ENCODE peak calls at places on chromosome 15, in six cellular contexts. A is H9, F is NCI-H2081, U is GM12892, M is NCI-H1092, C is GM03348. D is an unnamed sample.

GRCh38 chr15:70974004-70974832 is 81.6 kb downstream of the LRRC49 start:
- DNase-seq in A (no peak), F (peak; percentile 11), U (no peak), M (no peak), C (peak; percentile 54), D (no peak)

GRCh38 chr15:63203451-63204090 is 14.2 kb downstream of the RAB8B start:
- DNase-seq in A (no peak), F (no peak), U (no peak), M (no peak), C (no peak), D (no peak)

GRCh38 chr15:29789871-29790270 is 32.4 kb downstream of the TJP1 start:
- DNase-seq in A (no peak), F (peak; percentile 9), U (no peak), M (no peak), C (no peak), D (no peak)

GRCh38 chr15:65660927-65661326 is 39.2 kb downstream of the SLC24A1 start:
- DNase-seq in A (no peak), F (no peak), U (no peak), M (no peak), C (no peak), D (no peak)

GRCh38 chr15:59879506-59879905 is 124.6 kb upstream of the FOXB1 start:
- DNase-seq in A (no peak), F (no peak), U (no peak), M (no peak), C (peak; percentile 55), D (no peak)

GRCh38 chr15:36029606-36030005 is 483.6 kb upstream of the DPH6 start:
- DNase-seq in A (no peak), F (no peak), U (no peak), M (no peak), C (no peak), D (no peak)

GRCh38 chr15:63466378-63467192 is 37.8 kb upstream of the USP3 start:
- DNase-seq in A (peak; percentile 67), F (peak; percentile 87), U (peak; percentile 46), M (peak; percentile 66), C (peak; percentile 79), D (peak; percentile 64)

GRCh38 chr15:70801111-70801510 is 37.8 kb upstream of the UACA start:
- DNase-seq in A (no peak), F (no peak), U (no peak), M (no peak), C (no peak), D (no peak)

GRCh38 chr15:47338771-47339170 is 378.5 kb upstream of the SEMA6D start:
- DNase-seq in A (no peak), F (no peak), U (no peak), M (no peak), C (no peak), D (no peak)

GRCh38 chr15:35484231-35484945 is 61.6 kb downstream of the DPH6 start:
- DNase-seq in A (no peak), F (no peak), U (no peak), M (no peak), C (no peak), D (no peak)

GRCh38 chr15:64636541-64636940 is 138.8 kb downstream of the RBPMS2 start:
- DNase-seq in A (no peak), F (no peak), U (no peak), M (no peak), C (no peak), D (no peak)

GRCh38 chr15:88126695-88127476 is 129.7 kb downstream of the NTRK3 start:
- DNase-seq in A (no peak), F (no peak), U (no peak), M (no peak), C (peak; percentile 41), D (no peak)

GRCh38 chr15:51004103-51004536 is 90.6 kb downstream of the TNFAIP8L3 start:
- DNase-seq in A (peak; percentile 43), F (no peak), U (no peak), M (no peak), C (peak; percentile 36), D (no peak)

GRCh38 chr15:34665498-34666116 is 82.2 kb upstream of the GOLGA8B start:
- DNase-seq in A (no peak), F (no peak), U (no peak), M (no peak), C (no peak), D (no peak)

GRCh38 chr15:25862469-25863066 is 559 bp downstream of the ATP10A start:
- DNase-seq in A (peak; percentile 51), F (no peak), U (no peak), M (no peak), C (peak; percentile 46), D (no peak)

GRCh38 chr15:95457520-95457919 is 873.0 kb upstream of the NR2F2 start:
- DNase-seq in A (no peak), F (no peak), U (no peak), M (no peak), C (no peak), D (no peak)

GRCh38 chr15:43086551-43086950 is 19.3 kb downstream of the UBR1 start:
- DNase-seq in A (no peak), F (no peak), U (no peak), M (no peak), C (peak; percentile 14), D (no peak)

GRCh38 chr15:29139072-29139471 is 130.6 kb downstream of the NSMCE3 start:
- DNase-seq in A (peak; percentile 19), F (no peak), U (no peak), M (no peak), C (no peak), D (no peak)

GRCh38 chr15:40274350-40275274 is 8.3 kb downstream of the ANKRD63 start:
- DNase-seq in A (peak; percentile 87), F (peak; percentile 73), U (peak; percentile 80), M (peak; percentile 40), C (peak; percentile 91), D (peak; percentile 83)

GRCh38 chr15:81959196-81959595 is 86.6 kb downstream of the MEX3B start:
- DNase-seq in A (no peak), F (no peak), U (no peak), M (no peak), C (no peak), D (no peak)

GRCh38 chr15:80667895-80668430 is 27.1 kb upstream of the ABHD17C start:
- DNase-seq in A (no peak), F (no peak), U (no peak), M (no peak), C (no peak), D (no peak)

GRCh38 chr15:73352082-73352481 is 16.7 kb downstream of the HCN4 start:
- DNase-seq in A (no peak), F (no peak), U (no peak), M (no peak), C (no peak), D (no peak)

GRCh38 chr15:77370580-77370979 is 49.3 kb downstream of the PEAK1 start:
- DNase-seq in A (no peak), F (no peak), U (no peak), M (no peak), C (no peak), D (no peak)

GRCh38 chr15:51162865-51163762 is 68.4 kb upstream of the TNFAIP8L3 start:
- DNase-seq in A (peak; percentile 74), F (peak; percentile 65), U (peak; percentile 58), M (peak; percentile 20), C (peak; percentile 88), D (peak; percentile 77)

GRCh38 chr15:99511865-99512632 is 53.7 kb upstream of the MEF2A start:
- DNase-seq in A (no peak), F (no peak), U (no peak), M (no peak), C (no peak), D (no peak)

GRCh38 chr15:28919679-28920655 is 34.2 kb downstream of the APBA2 start:
- DNase-seq in A (no peak), F (no peak), U (no peak), M (no peak), C (no peak), D (no peak)

GRCh38 chr15:40539030-40539429 is 25.8 kb downstream of the CCDC32 start:
- DNase-seq in A (no peak), F (no peak), U (no peak), M (no peak), C (no peak), D (no peak)

GRCh38 chr15:99368743-99369142 is 117.5 kb downstream of the LRRC28 start:
- DNase-seq in A (no peak), F (no peak), U (no peak), M (no peak), C (no peak), D (no peak)

GRCh38 chr15:65409284-65409631 is 13.5 kb downstream of the IGDCC4 start:
- DNase-seq in A (no peak), F (no peak), U (no peak), M (no peak), C (peak; percentile 87), D (no peak)

GRCh38 chr15:63892794-63893441 is 59.2 kb upstream of the HERC1 start:
- DNase-seq in A (no peak), F (no peak), U (peak; percentile 40), M (no peak), C (no peak), D (no peak)

GRCh38 chr15:38876211-38876610 is 311.6 kb upstream of the RASGRP1 start:
- DNase-seq in A (no peak), F (no peak), U (no peak), M (no peak), C (no peak), D (no peak)

D was measured in D721Med.